ENCODE peak calls at places on chromosomes 1 and 21, in seven cellular contexts. I, S, A, N, T, O and M are unnamed samples.

GRCh38 chr1:207981976-207982375 is 71.1 kb upstream of the CD34 start:
- DNase-seq in S (peak), A (no peak), I (no peak), T (no peak), O (no peak), N (no peak), M (no peak)

GRCh38 chr1:60251426-60251825 is 177.9 kb upstream of the C1orf87 start:
- DNase-seq in S (no peak), A (no peak), N (no peak), T (no peak), I (no peak), O (no peak), M (no peak)

GRCh38 chr1:15148975-15149374 is 4.6 kb upstream of the TMEM51 start:
- DNase-seq in S (no peak), A (no peak), T (no peak), O (no peak), I (no peak), N (no peak), M (no peak)

GRCh38 chr21:14685568-14685967 is 139.5 kb upstream of the SAMSN1 start:
- DNase-seq in I (no peak), T (no peak), A (no peak), O (no peak), S (peak), N (no peak), M (no peak)

GRCh38 chr21:29557200-29557599 is 258.5 kb downstream of the BACH1 start:
- DNase-seq in T (no peak), S (no peak), I (no peak), O (no peak), N (no peak), A (no peak), M (no peak)

GRCh38 chr1:54287176-54287650 is 87.2 kb downstream of the MRPL37 start:
- DNase-seq in T (peak), A (peak), O (peak), I (peak), S (peak), N (peak), M (peak)

GRCh38 chr1:30194046-30194619 is 529.3 kb downstream of the MATN1 start:
- DNase-seq in O (no peak), A (no peak), N (no peak), S (no peak), I (no peak), T (no peak), M (no peak)

GRCh38 chr1:180920702-180921101 is 8.0 kb downstream of the KIAA1614 start:
- DNase-seq in N (no peak), I (no peak), O (no peak), T (no peak), A (no peak), S (no peak), M (peak)

GRCh38 chr1:212315907-212316306 is 30.7 kb downstream of the PPP2R5A start:
- DNase-seq in I (no peak), T (no peak), O (no peak), N (no peak), S (peak), A (no peak), M (no peak)

GRCh38 chr1:159187647-159188374 is 16.4 kb downstream of the CADM3 start:
- DNase-seq in T (no peak), A (no peak), O (no peak), N (no peak), I (no peak), S (no peak), M (no peak)

GRCh38 chr1:33170351-33171274 is 11.2 kb downstream of the TRIM62 start:
- DNase-seq in N (no peak), A (no peak), I (peak), T (no peak), O (no peak), S (no peak), M (peak)

GRCh38 chr1:224591326-224591725 is 24.8 kb upstream of the CNIH3 start:
- DNase-seq in I (no peak), N (no peak), O (no peak), S (no peak), T (no peak), A (no peak), M (no peak)

GRCh38 chr1:223341111-223341510 is 22.9 kb downstream of the SUSD4 start:
- DNase-seq in N (no peak), I (peak), T (no peak), O (no peak), S (no peak), A (no peak), M (peak)

GRCh38 chr21:28805885-28806284 is 186.8 kb downstream of the LTN1 start:
- DNase-seq in T (no peak), S (no peak), A (no peak), O (no peak), I (no peak), N (no peak), M (no peak)

GRCh38 chr1:233319272-233319671 is 8.3 kb upstream of the MAP3K21 start:
- DNase-seq in I (no peak), N (no peak), O (no peak), T (no peak), S (peak), A (no peak), M (no peak)

GRCh38 chr1:215444715-215445414 is 122.2 kb upstream of the KCTD3 start:
- DNase-seq in I (no peak), S (no peak), O (no peak), A (no peak), N (no peak), T (no peak), M (no peak)

GRCh38 chr1:223714421-223714724 is 2.0 kb downstream of the CAPN2 start:
- DNase-seq in S (no peak), N (no peak), T (no peak), I (no peak), O (no peak), A (no peak), M (no peak)

GRCh38 chr1:18145851-18146618 is 38.4 kb downstream of the IGSF21 start:
- DNase-seq in N (no peak), A (no peak), I (no peak), T (no peak), S (no peak), O (no peak), M (no peak)

GRCh38 chr1:97433520-97434175 is 487.2 kb downstream of the DPYD start:
- DNase-seq in T (no peak), I (no peak), N (no peak), S (no peak), A (no peak), O (no peak), M (no peak)

GRCh38 chr1:67713071-67713806 is 28.2 kb downstream of the GADD45A start:
- DNase-seq in A (no peak), I (no peak), O (no peak), T (no peak), S (peak), N (no peak), M (peak)

GRCh38 chr1:178189814-178190213 is 95.9 kb downstream of the RASAL2 start:
- DNase-seq in A (no peak), O (no peak), S (peak), N (no peak), I (peak), T (no peak), M (peak)

GRCh38 chr21:45818904-45819285 is 162.7 kb upstream of the COL6A1 start:
- DNase-seq in S (no peak), N (peak), O (peak), T (peak), A (peak), I (no peak), M (no peak)

GRCh38 chr1:231192620-231193163 is 30.8 kb downstream of the TRIM67 start:
- DNase-seq in O (no peak), S (no peak), I (peak), T (no peak), N (no peak), A (no peak), M (peak)

GRCh38 chr1:228445867-228446584 is 29.4 kb upstream of the TRIM17 start:
- DNase-seq in A (no peak), O (no peak), T (no peak), N (peak), I (peak), S (no peak), M (peak)

GRCh38 chr21:17461582-17461981 is 51.3 kb upstream of the CXADR start:
- DNase-seq in A (no peak), N (no peak), T (no peak), I (no peak), S (no peak), O (no peak), M (no peak)

GRCh38 chr1:32954183-32954582 is 10.4 kb downstream of the RNF19B start:
- DNase-seq in O (no peak), N (no peak), S (no peak), A (no peak), T (no peak), I (no peak), M (no peak)

GRCh38 chr1:15323351-15323988 is 76.4 kb downstream of the FHAD1 start:
- DNase-seq in T (peak), O (peak), I (peak), N (peak), S (peak), A (peak), M (peak)

GRCh38 chr1:116415699-116416533 is 42.9 kb downstream of the ATP1A1 start:
- DNase-seq in I (peak), A (no peak), O (no peak), T (no peak), N (no peak), S (no peak), M (peak)

GRCh38 chr1:154559496-154559950 is 1.1 kb upstream of the UBE2Q1 start:
- DNase-seq in T (peak), A (peak), I (peak), S (peak), N (peak), O (peak), M (peak)

GRCh38 chr1:66933887-66934700 is 9.3 kb downstream of the MIER1 start:
- DNase-seq in N (no peak), S (no peak), O (no peak), T (no peak), A (no peak), I (no peak), M (no peak)

GRCh38 chr21:44551290-44552015 is at the start of gene KRTAP10-2:
- DNase-seq in A (no peak), N (no peak), O (no peak), S (no peak), T (no peak), I (no peak), M (no peak)

GRCh38 chr1:167601442-167602380 is 28.3 kb upstream of the RCSD1 start:
- DNase-seq in S (peak), N (peak), T (no peak), A (no peak), I (peak), O (no peak), M (peak)

GRCh38 chr1:17437260-17438175 is 2.0 kb downstream of the RCC2 start:
- DNase-seq in N (peak), A (peak), I (peak), T (peak), S (peak), O (peak), M (peak)

GRCh38 chr1:223678841-223679240 is 13.3 kb upstream of the CAPN8 start:
- DNase-seq in N (no peak), I (no peak), A (no peak), S (no peak), O (no peak), T (no peak), M (no peak)

GRCh38 chr1:7366286-7366954 is 404.7 kb upstream of the VAMP3 start:
- DNase-seq in T (no peak), O (no peak), N (no peak), S (no peak), I (peak), A (no peak), M (peak)

GRCh38 chr1:13517193-13517812 is 3.5 kb upstream of the LRRC38 start:
- DNase-seq in S (peak), O (no peak), I (peak), A (no peak), T (no peak), N (peak), M (no peak)

GRCh38 chr1:155938220-155938627 is 3.2 kb upstream of the RXFP4 start:
- DNase-seq in I (no peak), A (no peak), S (peak), N (peak), O (no peak), T (no peak), M (no peak)

GRCh38 chr1:87449348-87449963 is 120.8 kb downstream of the LMO4 start:
- DNase-seq in A (no peak), T (no peak), S (peak), I (peak), N (no peak), O (peak), M (peak)

GRCh38 chr1:56189946-56190920 is 389.1 kb downstream of the PLPP3 start:
- DNase-seq in S (peak), N (no peak), T (no peak), A (no peak), O (no peak), I (no peak), M (no peak)